ENCODE peak calls at places on chromosomes 4 and X, in six cellular contexts. T is MM.1S, G is HCT116, J is PC-3, E is SK-N-SH, P is GM23248. X is an unnamed sample. For H3K9me2, the result is how much of the 10 kb centered on the place peaks cover.

GRCh38 chrX:140229187-140229586 is 263.9 kb upstream of the CXorf66 start:
- DNase-seq in J (no peak), G (no peak), E (no peak), T (no peak), P (no peak), X (no peak)

GRCh38 chr4:8192748-8193738 is 6.0 kb upstream of the SH3TC1 start:
- DNase-seq in G (peak), E (peak), P (peak), J (peak), T (peak), X (peak)

GRCh38 chr4:11118513-11118912 is 310.2 kb downstream of the HS3ST1 start:
- DNase-seq in J (no peak), G (no peak), T (no peak), P (no peak), E (no peak), X (no peak)

GRCh38 chr4:97104006-97104405 is 1039.3 kb downstream of the STPG2 start:
- DNase-seq in P (no peak), T (no peak), J (no peak), E (no peak), G (no peak), X (no peak)

GRCh38 chr4:158915683-158916241 is 146.9 kb downstream of the FNIP2 start:
- DNase-seq in T (no peak), G (no peak), J (no peak), E (no peak), P (no peak), X (no peak)

GRCh38 chr4:174118171-174118570 is 165.3 kb downstream of the FBXO8 start:
- DNase-seq in J (no peak), P (no peak), T (no peak), E (peak), G (no peak), X (no peak)

GRCh38 chr4:108559067-108559793 is 61.1 kb upstream of the RPL34 start:
- DNase-seq in P (no peak), G (no peak), J (no peak), T (no peak), E (no peak), X (no peak)

GRCh38 chrX:73855546-73855945 is 292.5 kb downstream of the CHIC1 start:
- DNase-seq in G (peak), P (peak), J (peak), T (peak), E (peak), X (peak)

GRCh38 chr4:7936963-7937362 is 2.7 kb downstream of the AFAP1 start:
- DNase-seq in G (no peak), T (no peak), E (no peak), J (no peak), P (peak), X (no peak)

GRCh38 chrX:32448945-32449344 is 762.4 kb downstream of the DMD start:
- DNase-seq in E (no peak), G (no peak), J (no peak), T (peak), P (no peak), X (no peak)

GRCh38 chrX:40539214-40540142 is 41.3 kb upstream of the ATP6AP2 start:
- DNase-seq in G (no peak), P (peak), E (no peak), T (peak), J (no peak), X (peak)

GRCh38 chr4:70863099-70863790 is 23.6 kb upstream of the GRSF1 start:
- DNase-seq in P (no peak), E (no peak), G (no peak), T (no peak), J (no peak), X (no peak)

GRCh38 chr4:142697928-142698327 is 148.2 kb downstream of the INPP4B start:
- DNase-seq in T (no peak), E (no peak), J (no peak), G (no peak), P (no peak), X (no peak)

GRCh38 chr4:14178421-14178820 is 550.9 kb upstream of the BOD1L1 start:
- DNase-seq in T (peak), P (peak), E (no peak), J (peak), G (no peak), X (no peak)

GRCh38 chrX:3177851-3178250 is 136.6 kb downstream of the ARSF start:
- DNase-seq in E (no peak), J (peak), T (no peak), G (no peak), P (peak), X (no peak)

GRCh38 chr4:108117473-108118182 is 51.1 kb downstream of the LEF1 start:
- DNase-seq in P (no peak), T (no peak), J (peak), G (no peak), E (no peak), X (no peak)

GRCh38 chrX:120429776-120430535 is 39.1 kb downstream of the LAMP2 start:
- DNase-seq in G (no peak), P (no peak), E (no peak), T (no peak), J (no peak), X (no peak)

GRCh38 chrX:130594453-130594916 is 192.7 kb downstream of the RBMX2 start:
- DNase-seq in J (no peak), E (peak), G (no peak), T (no peak), P (no peak), X (no peak)

GRCh38 chr4:132332932-132333722 is 816.0 kb upstream of the PCDH10 start:
- DNase-seq in E (peak), G (peak), T (peak), J (peak), P (no peak), X (peak)

GRCh38 chr4:44425614-44426208 is 22.9 kb downstream of the KCTD8 start:
- DNase-seq in E (peak), G (no peak), P (peak), J (peak), T (no peak), X (no peak)

GRCh38 chr4:101156619-101157310 is 190.6 kb downstream of the PPP3CA start:
- DNase-seq in J (no peak), T (no peak), E (no peak), G (no peak), P (peak), X (no peak)

GRCh38 chrX:134803551-134804183 is 145.4 kb upstream of the PLAC1 start:
- DNase-seq in G (no peak), P (no peak), T (no peak), E (no peak), J (no peak), X (peak)

GRCh38 chrX:103329991-103330390 is at the start of gene TCEAL7:
- DNase-seq in T (no peak), P (peak), J (no peak), G (no peak), E (peak), X (no peak)

GRCh38 chr4:73869130-73870055 is at the start of gene CXCL1:
- DNase-seq in G (no peak), E (peak), J (peak), P (peak), T (no peak), X (no peak)

GRCh38 chr4:120921456-120922389 is 803 bp downstream of the PRDM5 start:
- DNase-seq in E (no peak), G (no peak), J (peak), T (peak), P (peak), X (no peak)
- H3K4me3 ChIP-seq in E (peak), G (peak), J (peak), T (peak), P (peak), X (no peak)

DNA sequence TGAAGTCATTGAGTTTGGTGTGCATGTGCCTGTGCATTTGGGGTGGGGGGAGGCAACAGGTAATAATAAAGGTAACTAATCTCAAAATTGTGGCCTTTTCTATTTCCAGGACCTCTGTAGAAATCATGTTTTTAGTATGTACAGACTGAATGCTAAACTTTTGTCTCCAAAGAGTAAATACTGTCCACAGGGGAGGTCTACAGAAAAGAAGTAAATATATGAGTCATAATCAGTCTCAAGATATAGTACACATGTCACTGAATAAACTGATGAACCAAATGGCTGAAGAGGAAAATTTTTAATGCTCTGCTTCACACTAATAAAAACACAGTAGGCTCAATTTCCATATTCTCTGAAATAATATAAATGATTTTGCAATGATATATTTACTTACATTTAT is 440.4 kb upstream of the ZFP42 start:
- DNase-seq in J (peak), T (no peak), E (no peak), P (no peak), G (no peak), X (no peak)
- H3K9me2 ChIP-seq in J (under half), T (under half), E (under half), P (under half), G (under half), X (under half)

DNA sequence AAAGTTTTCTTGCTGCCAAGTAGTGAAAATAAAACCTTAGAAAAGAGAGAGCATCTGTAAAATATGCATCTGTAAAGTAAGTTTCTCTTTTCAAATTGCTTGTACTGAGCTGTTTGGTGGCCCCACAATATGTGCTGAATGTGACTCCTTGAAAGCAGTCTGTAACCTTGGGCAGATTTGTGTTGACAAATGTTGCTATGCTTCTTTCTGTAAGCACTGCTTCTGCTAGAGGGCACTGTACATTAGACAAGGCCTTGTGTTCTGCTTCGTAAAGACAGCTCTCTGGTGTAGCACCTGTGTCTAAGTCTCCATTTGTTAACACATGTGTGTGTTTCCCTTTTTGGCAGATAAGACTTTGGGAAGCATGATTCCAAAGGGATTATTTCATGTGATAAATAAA is 56.6 kb upstream of the NRK start:
- DNase-seq in P (no peak), T (no peak), E (no peak), J (peak), G (no peak), X (no peak)
- H3K9ac ChIP-seq in P (no peak), T (no peak), E (no peak), J (no peak), G (no peak), X (no peak)

DNA sequence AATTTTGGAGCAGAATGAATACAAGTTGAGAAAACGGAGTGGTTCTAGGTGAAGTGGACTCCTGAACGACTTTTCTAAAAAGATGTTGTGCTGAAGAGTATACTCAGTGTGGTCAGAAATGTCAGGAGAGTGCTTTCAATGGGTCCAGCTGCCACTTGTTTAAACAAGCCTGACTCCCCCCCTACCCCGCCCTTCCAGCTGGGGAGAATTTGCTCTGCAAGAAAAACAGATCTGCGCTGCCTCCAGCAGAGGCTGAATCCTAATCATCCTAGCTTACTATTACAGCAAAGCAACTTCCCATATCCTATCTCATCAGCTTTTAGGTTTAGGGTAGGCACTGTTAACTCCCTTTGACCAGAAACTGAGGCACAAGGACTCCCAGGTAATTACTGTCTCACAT is 1.9 kb downstream of the MAP3K15 start:
- DNase-seq in J (peak), G (no peak), T (no peak), P (no peak), E (peak), X (no peak)
- H3K4me3 ChIP-seq in J (no peak), G (no peak), T (no peak), P (no peak), E (no peak), X (no peak)

GRCh38 chr4:4350909-4351308 is 36.0 kb upstream of the NSG1 start:
- DNase-seq in G (no peak), E (no peak), P (no peak), J (no peak), T (no peak), X (no peak)
- H3K9me2 ChIP-seq in G (under half), E (under half), P (under half), J (under half), T (under half), X (under half)

DNA sequence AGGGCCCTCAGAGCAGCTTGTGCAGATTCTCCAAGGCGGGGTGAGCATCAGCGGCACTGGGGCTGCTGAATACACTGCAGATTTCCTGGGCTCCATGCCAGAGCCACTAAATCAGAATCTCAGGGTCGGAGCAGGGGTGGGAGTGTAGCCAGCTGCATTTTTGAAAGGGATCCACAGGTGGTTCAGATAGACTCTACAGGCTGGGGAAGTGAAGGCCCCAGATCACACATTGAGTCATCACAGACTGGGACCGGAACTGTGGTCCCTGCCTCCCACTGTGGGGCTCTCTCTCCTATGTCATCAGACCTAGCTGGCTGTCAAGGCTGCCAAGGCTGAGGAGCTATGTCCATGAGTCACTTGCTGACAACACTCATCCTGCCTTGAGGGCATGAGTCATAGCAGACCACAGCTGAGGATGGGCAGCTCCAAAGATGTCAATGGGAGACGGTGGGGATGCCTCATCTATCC is 162.3 kb upstream of the MAMLD1 start:
- DNase-seq in T (no peak), J (peak), G (peak), P (peak), E (peak), X (peak)
- H3K9ac ChIP-seq in T (no peak), J (peak), G (no peak), P (no peak), E (no peak), X (no peak)

GRCh38 chr4:141132689-141133145 is 552 bp downstream of the RNF150 start:
- DNase-seq in G (no peak), J (no peak), P (peak), T (no peak), E (peak), X (no peak)

GRCh38 chr4:141133146-141134006 is at the start of gene RNF150:
- DNase-seq in E (peak), P (peak), J (peak), T (peak), G (no peak), X (peak)

GRCh38 chr4:141134051-141134450 is 782 bp upstream of the RNF150 start:
- DNase-seq in P (peak), E (peak), G (no peak), T (no peak), J (no peak), X (no peak)

GRCh38 chr4:141130947-141131545 is 2.2 kb downstream of the RNF150 start:
- DNase-seq in P (peak), T (no peak), J (no peak), G (no peak), E (peak), X (no peak)

DNA sequence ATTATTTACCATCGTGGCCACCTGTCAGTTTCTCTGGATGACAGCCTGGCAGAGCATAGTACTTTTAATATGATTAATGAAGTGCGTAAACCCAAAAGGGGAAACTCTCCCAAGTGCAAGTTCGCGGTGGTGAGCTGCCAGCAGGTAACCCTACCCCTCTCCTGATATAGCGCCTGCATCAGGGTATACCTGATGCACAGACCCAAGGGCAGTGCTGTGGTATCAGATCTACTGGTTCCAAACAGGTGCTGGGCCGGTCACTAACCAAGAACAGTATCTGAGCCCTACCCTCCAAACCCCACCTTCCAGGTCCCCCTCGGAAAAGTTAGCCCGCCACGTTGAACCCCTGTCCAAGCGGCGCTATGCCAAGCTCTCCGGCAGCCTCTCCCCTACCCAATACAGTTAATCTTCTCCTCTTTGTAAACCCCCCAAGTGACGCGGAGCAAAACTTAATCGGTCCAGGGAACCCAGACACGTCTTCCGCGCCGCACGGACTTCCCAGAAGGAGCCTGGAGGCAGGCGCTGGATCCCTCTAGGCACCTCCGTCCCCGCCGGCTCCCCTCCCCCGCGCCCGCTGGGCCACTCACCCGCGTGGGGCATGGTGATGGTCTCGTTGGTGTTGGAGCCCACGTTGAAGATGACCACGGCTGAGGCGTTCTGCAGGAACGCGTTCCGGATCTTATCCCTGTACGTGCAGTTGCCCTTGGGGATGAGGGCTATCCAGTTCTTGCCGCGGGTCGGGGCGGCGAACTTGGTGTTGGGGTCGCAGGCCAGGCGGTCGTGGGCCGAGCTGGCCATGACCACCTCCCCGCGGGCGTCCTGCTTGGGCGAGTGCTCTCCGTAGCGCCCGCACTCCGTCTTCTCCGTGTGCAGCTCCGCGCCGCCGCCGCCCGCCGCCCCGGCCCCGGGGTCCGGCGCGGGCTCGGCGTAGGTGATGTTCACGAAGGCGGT is 1.3 kb downstream of the RNF150 start:
- DNase-seq in J (no peak), G (no peak), E (no peak), P (peak), T (no peak), X (no peak)
- H3K4me3 ChIP-seq in J (peak), G (no peak), E (peak), P (peak), T (peak), X (no peak)

GRCh38 chr4:153465922-153466636 is at the start of gene TMEM131L:
- DNase-seq in P (peak), T (peak), J (peak), G (peak), E (peak), X (peak)

GRCh38 chr4:153464068-153464467 is 2.1 kb upstream of the TMEM131L start:
- DNase-seq in E (no peak), P (no peak), J (peak), G (no peak), T (no peak), X (no peak)

GRCh38 chr4:153466637-153467153 is 535 bp downstream of the TMEM131L start:
- DNase-seq in P (peak), G (no peak), J (no peak), E (peak), T (no peak), X (peak)

GRCh38 chr4:153465583-153465921 is 608 bp upstream of the TMEM131L start:
- DNase-seq in J (peak), E (peak), T (peak), G (peak), P (peak), X (peak)

DNA sequence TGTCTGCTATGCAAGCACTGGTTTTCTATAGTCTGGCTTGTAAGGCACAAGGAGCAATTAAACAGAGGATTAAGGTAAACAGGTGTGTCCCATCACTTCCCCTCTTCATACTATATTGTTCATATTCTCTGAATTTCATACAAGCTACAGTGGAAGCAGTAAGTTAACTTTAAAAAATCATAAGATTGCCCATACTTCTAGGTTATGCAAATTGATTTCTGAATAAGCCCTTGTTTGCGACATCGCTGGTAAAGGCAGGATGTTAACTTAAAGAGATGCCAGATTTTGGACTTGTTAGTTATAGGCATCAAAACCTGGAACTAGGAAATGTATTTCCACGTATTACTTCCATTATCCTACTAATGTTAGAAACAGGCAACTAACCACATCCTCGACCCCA is 1.0 kb upstream of the TMEM131L start:
- DNase-seq in P (no peak), J (no peak), E (no peak), G (no peak), T (no peak), X (peak)
- H3K9me2 ChIP-seq in P (under half), J (under half), E (under half), G (under half), T (under half), X (under half)

DNA sequence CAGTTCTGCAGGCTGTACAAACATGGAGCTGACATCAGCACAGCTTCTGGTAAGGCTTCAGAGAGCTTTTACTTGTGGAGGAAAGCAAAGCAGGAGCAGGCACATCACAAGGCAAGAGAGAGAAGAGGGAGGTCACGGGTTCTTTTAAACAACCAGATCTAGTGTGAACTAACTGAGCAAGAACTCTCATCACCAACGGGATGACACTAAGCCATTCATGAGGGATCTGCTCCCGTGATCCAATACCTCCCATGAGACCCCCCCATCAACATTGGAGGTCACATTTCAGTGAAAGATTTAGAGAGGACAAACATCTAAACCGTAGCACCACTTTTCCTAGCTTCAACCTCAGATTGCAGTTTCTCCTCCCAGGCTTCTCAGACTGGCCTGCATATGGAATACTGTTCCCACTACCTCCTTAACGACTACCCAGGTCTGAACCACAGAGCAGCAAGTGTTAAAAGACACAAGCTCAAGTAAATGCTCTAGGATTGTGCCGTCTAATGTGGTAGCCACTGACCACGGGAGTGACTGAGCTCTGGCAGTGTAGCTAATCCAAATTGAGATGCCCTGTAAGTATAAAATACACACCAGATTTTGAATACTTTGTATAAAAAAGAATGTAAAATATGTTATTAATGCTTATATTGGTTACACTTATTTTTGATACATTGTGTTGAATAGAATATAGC is 192.7 kb downstream of the PTTG2 start:
- DNase-seq in E (no peak), J (no peak), T (no peak), G (no peak), P (no peak), X (no peak)
- H3K9ac ChIP-seq in E (no peak), J (no peak), T (no peak), G (no peak), P (no peak), X (no peak)

X was measured in Karpas-422.